ENCODE peak calls at places on chromosomes 16 and 17, in six cellular contexts. L, M, W, P, K and Q are unnamed samples.

GRCh38 chr16:12228607-12229499 is 252.3 kb downstream of the SNX29 start:
- DNase-seq in L (peak; percentile 66), M (peak; percentile 84), W (no peak), P (peak; percentile 91), K (peak; percentile 69), Q (peak; percentile 77)

GRCh38 chr17:47200325-47200663 is 8.9 kb upstream of the MYL4 start:
- DNase-seq in L (no peak), M (no peak), W (no peak), P (no peak), K (no peak), Q (no peak)

GRCh38 chr16:86219655-86220445 is 290.5 kb upstream of the FOXF1 start:
- DNase-seq in L (peak; percentile 6), M (peak; percentile 46), W (no peak), P (no peak), K (no peak), Q (no peak)

GRCh38 chr17:75518201-75518600 is 1.9 kb downstream of the TSEN54 start:
- DNase-seq in L (no peak), M (no peak), W (peak; percentile 26), P (no peak), K (no peak), Q (no peak)

GRCh38 chr16:2715519-2715918 is 4.5 kb downstream of the PRSS27 start:
- DNase-seq in L (peak; percentile 66), M (peak; percentile 72), W (peak; percentile 85), P (peak; percentile 59), K (peak; percentile 82), Q (peak; percentile 96)

GRCh38 chr17:81831957-81832607 is 1.0 kb downstream of the MCRIP1 start:
- DNase-seq in L (no peak), M (no peak), W (peak; percentile 46), P (no peak), K (peak; percentile 35), Q (no peak)

GRCh38 chr17:7593296-7593695 is 3.4 kb upstream of the SOX15 start:
- DNase-seq in L (no peak), M (no peak), W (no peak), P (no peak), K (no peak), Q (peak; percentile 39)

GRCh38 chr16:74679983-74680382 is 13.3 kb upstream of the RFWD3 start:
- DNase-seq in L (no peak), M (no peak), W (no peak), P (no peak), K (no peak), Q (no peak)

GRCh38 chr16:30903596-30903995 is 7.2 kb downstream of the CTF1 start:
- DNase-seq in L (peak; percentile 37), M (no peak), W (no peak), P (peak; percentile 51), K (no peak), Q (peak; percentile 37)

GRCh38 chr17:57614742-57615141 is 130.4 kb downstream of the CCDC182 start:
- DNase-seq in L (no peak), M (no peak), W (no peak), P (no peak), K (no peak), Q (no peak)

GRCh38 chr16:88561485-88562369 is 8.5 kb upstream of the ZC3H18 start:
- DNase-seq in L (peak; percentile 65), M (no peak), W (peak; percentile 37), P (peak; percentile 53), K (peak; percentile 57), Q (peak; percentile 94)

GRCh38 chr16:13291934-13292333 is 390.5 kb downstream of the SHISA9 start:
- DNase-seq in L (no peak), M (no peak), W (no peak), P (peak; percentile 73), K (no peak), Q (no peak)

GRCh38 chr16:4385789-4386451 is 14.3 kb downstream of the VASN start:
- DNase-seq in L (no peak), M (no peak), W (no peak), P (no peak), K (no peak), Q (no peak)

GRCh38 chr17:9232591-9233270 is 211.4 kb downstream of the NTN1 start:
- DNase-seq in L (no peak), M (no peak), W (no peak), P (no peak), K (no peak), Q (no peak)

GRCh38 chr17:51650772-51651171 is 390.4 kb downstream of the UTP18 start:
- DNase-seq in L (no peak), M (no peak), W (no peak), P (peak; percentile 27), K (no peak), Q (no peak)

GRCh38 chr17:75752405-75753192 is 12.4 kb downstream of the GALK1 start:
- DNase-seq in L (no peak), M (no peak), W (no peak), P (peak; percentile 14), K (no peak), Q (peak; percentile 76)

GRCh38 chr17:77127735-77128361 is 12.9 kb upstream of the SEC14L1 start:
- DNase-seq in L (peak; percentile 59), M (peak; percentile 63), W (peak; percentile 44), P (no peak), K (peak; percentile 62), Q (no peak)

GRCh38 chr16:69865701-69866100 is 85.4 kb upstream of the CLEC18A start:
- DNase-seq in L (peak; percentile 94), M (no peak), W (no peak), P (peak; percentile 48), K (no peak), Q (no peak)

GRCh38 chr16:3780570-3780969 is 63.2 kb upstream of the TRAP1 start:
- DNase-seq in L (no peak), M (no peak), W (no peak), P (no peak), K (no peak), Q (no peak)

GRCh38 chr17:17343160-17343735 is 40.1 kb downstream of the NT5M start:
- DNase-seq in L (no peak), M (peak; percentile 16), W (no peak), P (no peak), K (no peak), Q (no peak)

GRCh38 chr17:74920306-74920620 is 2.8 kb downstream of the USH1G start:
- DNase-seq in L (no peak), M (no peak), W (no peak), P (no peak), K (no peak), Q (no peak)

GRCh38 chr17:16428098-16428882 is 12.9 kb downstream of the TRPV2 start:
- DNase-seq in L (peak; percentile 80), M (peak; percentile 80), W (no peak), P (peak; percentile 70), K (peak; percentile 66), Q (peak; percentile 90)

GRCh38 chr16:81606039-81606438 is 161.4 kb downstream of the CMIP start:
- DNase-seq in L (no peak), M (no peak), W (no peak), P (no peak), K (no peak), Q (no peak)

GRCh38 chr17:75447951-75448856 is 8.2 kb upstream of the TMEM94 start:
- DNase-seq in L (no peak), M (no peak), W (no peak), P (no peak), K (no peak), Q (no peak)

GRCh38 chr16:83389751-83390150 is 418.0 kb upstream of the HSBP1 start:
- DNase-seq in L (no peak), M (no peak), W (no peak), P (peak; percentile 78), K (no peak), Q (no peak)

GRCh38 chr17:4340914-4341615 is 25.4 kb downstream of the UBE2G1 start:
- DNase-seq in L (no peak), M (no peak), W (no peak), P (no peak), K (no peak), Q (no peak)

GRCh38 chr17:21252289-21252874 is 828 bp downstream of the NATD1 start:
- DNase-seq in L (no peak), M (no peak), W (no peak), P (no peak), K (peak; percentile 37), Q (no peak)

GRCh38 chr17:49361902-49362722 is at the start of gene ZNF652:
- DNase-seq in L (peak; percentile 86), M (peak; percentile 98), W (peak; percentile 88), P (peak; percentile 98), K (peak; percentile 95), Q (peak; percentile 99)
- H3K4me3 ChIP-seq in L (peak within 1 kb of the TSS; percentile 81), M (peak within 1 kb of the TSS; percentile 83), W (peak within 1 kb of the TSS; percentile 70), P (peak within 1 kb of the TSS; percentile 86), K (peak within 1 kb of the TSS; percentile 90), Q (peak within 1 kb of the TSS; percentile 92)

GRCh38 chr16:77788196-77789084 is at the start of gene VAT1L:
- DNase-seq in L (peak; percentile 53), M (no peak), W (no peak), P (peak; percentile 71), K (peak; percentile 82), Q (peak; percentile 79)
- H3K27me3 ChIP-seq in L (peaks cover 74% of the 10 kb centered on the region), M (peaks cover 10% of the 10 kb centered on the region), W (peaks cover 24% of the 10 kb centered on the region), P (peaks cover 2% of the 10 kb centered on the region), K (no peaks in the 10 kb centered on the region), Q (peaks cover 35% of the 10 kb centered on the region)

GRCh38 chr17:44333371-44333770 is 8.7 kb upstream of the SLC25A39 start:
- DNase-seq in L (no peak), M (peak; percentile 44), W (no peak), P (no peak), K (no peak), Q (no peak)

GRCh38 chr17:44334315-44335181 is 9.9 kb upstream of the SLC25A39 start:
- DNase-seq in L (no peak), M (no peak), W (no peak), P (no peak), K (no peak), Q (no peak)

GRCh38 chr17:44331249-44331760 is 6.7 kb upstream of the SLC25A39 start:
- DNase-seq in L (peak; percentile 75), M (peak; percentile 57), W (peak; percentile 50), P (peak; percentile 84), K (peak; percentile 89), Q (peak; percentile 83)

DNA sequence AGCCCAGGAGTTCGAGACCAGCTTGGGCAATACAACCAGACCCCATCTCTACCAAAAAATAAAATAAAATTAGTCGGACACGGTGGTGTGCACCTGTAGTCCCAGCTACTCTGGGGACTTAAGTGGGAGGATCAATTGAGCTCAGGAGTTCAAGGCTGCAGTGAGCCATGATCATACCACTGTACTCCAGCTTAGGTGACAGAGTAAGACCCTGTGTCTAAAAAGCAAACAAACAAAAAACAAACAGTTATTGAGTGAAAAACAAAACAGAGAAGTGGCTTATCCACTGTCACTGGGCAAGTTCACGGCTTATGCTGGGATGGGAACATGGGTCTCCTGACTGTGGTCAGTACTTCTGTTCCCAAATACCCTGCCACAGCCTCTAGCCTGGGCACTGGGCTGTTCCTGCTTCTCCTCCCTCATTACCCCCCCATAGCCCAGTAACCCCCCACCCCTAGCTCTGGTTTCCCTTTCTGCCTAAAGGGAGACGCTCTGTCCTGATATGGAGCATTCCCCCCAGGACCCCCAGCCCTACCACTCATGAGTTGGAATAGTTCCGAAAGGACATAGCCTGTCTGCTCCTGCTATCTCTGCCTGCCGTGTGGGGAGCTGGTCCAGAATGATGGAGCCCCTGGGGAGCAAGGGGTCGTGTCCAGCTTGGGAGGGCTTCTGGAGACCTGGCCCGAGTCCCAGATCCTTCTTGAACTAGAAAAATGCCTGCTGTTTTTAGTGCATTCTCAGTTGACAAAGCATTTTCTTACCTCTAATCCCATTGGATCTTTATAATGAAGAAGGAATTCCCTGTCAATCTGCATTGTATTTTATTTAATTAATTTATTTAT is 9.4 kb upstream of the GRN start:
- DNase-seq in L (no peak), M (no peak), W (no peak), P (no peak), K (no peak), Q (no peak)
- H3K4me3 ChIP-seq in L (no peak overlapping the region), M (no peak overlapping the region), W (no peak overlapping the region), P (no peak overlapping the region), K (no peak overlapping the region), Q (no peak overlapping the region)

GRCh38 chr16:10579965-10580918 is at the start of gene EMP2:
- DNase-seq in L (peak; percentile 78), M (peak; percentile 85), W (no peak), P (peak; percentile 87), K (peak; percentile 68), Q (peak; percentile 98)
- H3K27me3 ChIP-seq in L (no peaks in the 10 kb centered on the region), M (no peaks in the 10 kb centered on the region), W (peaks cover 5% of the 10 kb centered on the region), P (no peaks in the 10 kb centered on the region), K (no peaks in the 10 kb centered on the region), Q (peaks cover 6% of the 10 kb centered on the region)